ENCODE peak calls at places on chromosomes 7 and 10, in five cellular contexts. W, R, P, I and X are unnamed samples.

GRCh38 chr10:67224553-67224952 is 298.7 kb downstream of the LRRTM3 start:
- DNase-seq in R (no peak), W (no peak), P (no peak), I (no peak), X (no peak)

GRCh38 chr7:50281680-50282445 is 22.7 kb upstream of the IKZF1 start:
- DNase-seq in P (no peak), R (peak; percentile 87), W (no peak), I (no peak), X (no peak)

GRCh38 chr7:2698581-2699288 is 10.7 kb downstream of the AMZ1 start:
- DNase-seq in P (peak; percentile 64), W (peak; percentile 27), I (no peak), R (peak; percentile 98), X (no peak)

GRCh38 chr10:68560916-68561691 is 967 bp downstream of the TET1 start:
- DNase-seq in R (no peak), P (no peak), I (peak; percentile 80), W (no peak), X (no peak)

GRCh38 chr10:88004451-88004850 is 141.0 kb downstream of the PTEN start:
- DNase-seq in I (no peak), W (no peak), P (no peak), R (no peak), X (no peak)

GRCh38 chr10:122494173-122494820 is 32.9 kb downstream of the HTRA1 start:
- DNase-seq in W (no peak), R (no peak), I (no peak), P (no peak), X (no peak)

GRCh38 chr10:54314430-54314829 is 486.6 kb downstream of the PCDH15 start:
- DNase-seq in R (no peak), P (no peak), W (no peak), I (no peak), X (no peak)

GRCh38 chr7:74134117-74134539 is 40.0 kb upstream of the EIF4H start:
- DNase-seq in R (no peak), W (no peak), I (no peak), P (no peak), X (no peak)

GRCh38 chr10:23516530-23516929 is 77.7 kb downstream of the OTUD1 start:
- DNase-seq in I (no peak), P (no peak), R (no peak), W (no peak), X (no peak)

GRCh38 chr10:74194545-74194944 is 43.5 kb downstream of the ADK start:
- DNase-seq in W (no peak), R (no peak), P (peak; percentile 49), I (no peak), X (peak; percentile 12)

DNA sequence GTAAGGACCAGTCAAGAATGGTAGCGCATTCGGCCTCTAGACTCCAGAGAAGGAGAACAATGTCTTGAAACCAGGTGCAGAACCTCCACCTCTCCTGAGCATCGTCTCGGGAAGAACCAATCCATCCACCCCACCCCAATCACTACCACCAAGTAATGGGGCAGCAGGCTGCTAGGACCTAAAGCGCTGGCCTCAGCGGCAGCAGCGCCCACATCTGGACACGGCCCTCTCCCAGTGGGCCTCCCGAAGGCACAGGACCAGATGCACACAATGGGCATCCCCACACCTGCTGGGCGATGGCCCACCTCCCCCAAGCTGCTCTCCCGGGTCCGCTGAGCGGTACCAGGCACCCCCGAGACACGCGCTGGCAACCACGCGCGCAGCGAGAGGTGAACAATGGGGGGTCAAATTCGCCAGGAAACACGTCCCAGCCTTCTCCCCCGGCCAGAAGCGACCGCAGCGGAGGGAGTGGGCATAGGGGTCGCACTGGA is 631 bp downstream of the CTTNBP2 start:
- DNase-seq in R (no peak), P (no peak), W (no peak), I (peak; percentile 74), X (no peak)
- H3K4me3 ChIP-seq in R (no peak overlapping the region), P (no peak overlapping the region), W (no peak overlapping the region), I (peak overlapping the region; percentile 97), X (peak overlapping the region; percentile 70)

DNA sequence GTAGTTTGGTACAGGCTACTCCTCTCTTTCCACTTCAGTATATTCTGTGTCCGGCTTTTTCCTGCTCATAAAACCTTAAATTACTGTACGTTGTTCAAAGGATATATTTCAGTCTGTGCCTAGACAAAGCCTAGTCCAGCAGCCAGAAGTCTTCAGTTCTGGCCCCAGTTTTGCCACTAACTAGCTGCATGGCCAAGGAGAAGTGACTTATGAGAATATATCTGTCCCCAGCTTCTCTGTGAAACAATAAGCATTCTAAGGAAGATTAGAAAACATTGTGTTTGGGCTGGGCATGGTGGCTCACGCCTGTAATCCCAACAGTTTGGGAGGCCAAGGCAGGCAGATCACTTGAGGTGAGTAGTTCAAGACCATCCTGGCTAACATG is 105.0 kb upstream of the HDAC9 start:
- DNase-seq in W (no peak), P (no peak), R (no peak), I (no peak), X (no peak)
- H3K4me3 ChIP-seq in W (no peak overlapping the region), P (no peak overlapping the region), R (no peak overlapping the region), I (no peak overlapping the region), X (no peak overlapping the region)

DNA sequence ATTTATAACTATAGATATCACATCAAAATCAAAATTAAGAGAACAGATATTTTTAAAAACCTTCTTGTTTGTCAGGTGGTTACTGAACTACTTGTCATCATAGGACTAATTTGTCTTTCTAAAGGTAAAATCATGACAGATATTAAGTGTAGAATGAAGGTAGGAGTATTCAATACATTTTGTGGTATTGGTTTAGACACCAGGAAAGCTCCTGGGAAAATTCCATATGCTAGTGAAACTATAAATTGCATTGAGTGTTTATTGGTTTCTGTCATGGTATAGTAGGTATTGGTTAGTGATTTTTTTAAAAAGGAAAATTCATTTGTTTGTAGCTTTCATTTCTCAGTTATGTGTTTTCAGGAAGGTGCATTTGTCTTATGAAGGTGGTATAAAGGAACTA is 132.7 kb downstream of the KCND2 start:
- DNase-seq in R (no peak), W (no peak), I (no peak), P (no peak), X (no peak)
- H3K4me3 ChIP-seq in R (no peak overlapping the region), W (no peak overlapping the region), I (no peak overlapping the region), P (no peak overlapping the region), X (no peak overlapping the region)

GRCh38 chr10:96292971-96293909 is 11.0 kb upstream of the DNTT start:
- DNase-seq in P (no peak), R (peak; percentile 76), W (no peak), I (no peak), X (peak; percentile 62)
- H3K4me3 ChIP-seq in P (no peak overlapping the region), R (no peak overlapping the region), W (no peak overlapping the region), I (no peak overlapping the region), X (no peak overlapping the region)

GRCh38 chr7:28168393-28169158 is 12.0 kb downstream of the JAZF1 start:
- DNase-seq in W (no peak), R (no peak), P (no peak), I (no peak), X (no peak)

GRCh38 chr7:28165971-28166955 is 14.3 kb downstream of the JAZF1 start:
- DNase-seq in W (no peak), P (no peak), I (no peak), R (no peak), X (peak; percentile 72)

GRCh38 chr7:28165221-28165807 is 15.3 kb downstream of the JAZF1 start:
- DNase-seq in I (no peak), P (no peak), W (no peak), R (no peak), X (no peak)

GRCh38 chr7:28169166-28169713 is 11.4 kb downstream of the JAZF1 start:
- DNase-seq in P (no peak), W (no peak), I (no peak), R (no peak), X (no peak)

GRCh38 chr7:28166982-28167715 is 13.4 kb downstream of the JAZF1 start:
- DNase-seq in P (no peak), I (no peak), W (no peak), R (no peak), X (no peak)
- H3K4me3 ChIP-seq in P (no peak overlapping the region), I (no peak overlapping the region), W (no peak overlapping the region), R (no peak overlapping the region), X (no peak overlapping the region)

DNA sequence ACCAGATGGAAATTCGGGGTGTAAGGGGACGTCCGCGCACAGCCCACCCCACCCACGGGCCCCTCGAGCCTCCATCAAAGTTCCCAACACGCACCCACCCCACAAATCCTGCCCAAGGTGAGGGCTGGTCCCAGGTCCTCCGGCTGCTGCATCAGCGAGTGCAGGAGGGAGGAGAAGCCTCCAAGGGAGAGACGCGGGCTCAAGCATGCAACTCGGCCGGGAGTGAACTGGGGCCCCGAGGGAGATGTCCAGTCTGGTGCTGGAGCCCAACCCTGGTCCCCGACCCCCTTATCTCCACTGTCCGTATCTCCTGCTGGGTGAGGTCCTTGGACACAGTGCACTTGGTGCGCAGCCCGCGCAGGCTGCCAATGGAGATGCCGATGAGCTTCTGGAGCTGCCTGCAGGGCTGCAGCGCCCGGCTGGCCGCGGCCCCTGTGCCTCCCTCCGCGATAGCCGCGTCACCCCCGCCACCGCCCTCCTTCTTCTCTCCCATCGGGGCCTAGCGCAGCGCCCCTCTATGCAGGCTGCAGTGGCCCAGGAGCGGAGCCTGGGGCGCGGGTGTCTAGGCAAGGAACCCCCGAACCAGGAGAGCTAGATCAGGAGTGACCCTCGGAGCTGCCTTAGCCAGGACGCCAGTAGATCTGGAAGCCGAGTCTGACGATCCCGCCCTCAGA is 489.2 kb downstream of the ZNF33B start:
- DNase-seq in R (no peak), I (peak; percentile 85), W (no peak), P (no peak), X (peak; percentile 32)
- H3K4me3 ChIP-seq in R (no peak overlapping the region), I (no peak overlapping the region), W (no peak overlapping the region), P (no peak overlapping the region), X (no peak overlapping the region)

GRCh38 chr7:45921699-45922519 is 837 bp upstream of the IGFBP3 start:
- DNase-seq in I (peak; percentile 85), R (peak; percentile 44), W (no peak), P (peak; percentile 28), X (peak; percentile 89)

GRCh38 chr7:45919947-45920542 is 1.0 kb downstream of the IGFBP3 start:
- DNase-seq in P (no peak), R (no peak), I (no peak), W (no peak), X (peak; percentile 26)

GRCh38 chr7:45921381-45921698 is 268 bp upstream of the IGFBP3 start:
- DNase-seq in R (no peak), P (no peak), I (peak; percentile 77), W (no peak), X (no peak)

GRCh38 chr7:45919231-45919825 is 1.7 kb downstream of the IGFBP3 start:
- DNase-seq in I (no peak), W (no peak), P (no peak), R (no peak), X (peak; percentile 18)

DNA sequence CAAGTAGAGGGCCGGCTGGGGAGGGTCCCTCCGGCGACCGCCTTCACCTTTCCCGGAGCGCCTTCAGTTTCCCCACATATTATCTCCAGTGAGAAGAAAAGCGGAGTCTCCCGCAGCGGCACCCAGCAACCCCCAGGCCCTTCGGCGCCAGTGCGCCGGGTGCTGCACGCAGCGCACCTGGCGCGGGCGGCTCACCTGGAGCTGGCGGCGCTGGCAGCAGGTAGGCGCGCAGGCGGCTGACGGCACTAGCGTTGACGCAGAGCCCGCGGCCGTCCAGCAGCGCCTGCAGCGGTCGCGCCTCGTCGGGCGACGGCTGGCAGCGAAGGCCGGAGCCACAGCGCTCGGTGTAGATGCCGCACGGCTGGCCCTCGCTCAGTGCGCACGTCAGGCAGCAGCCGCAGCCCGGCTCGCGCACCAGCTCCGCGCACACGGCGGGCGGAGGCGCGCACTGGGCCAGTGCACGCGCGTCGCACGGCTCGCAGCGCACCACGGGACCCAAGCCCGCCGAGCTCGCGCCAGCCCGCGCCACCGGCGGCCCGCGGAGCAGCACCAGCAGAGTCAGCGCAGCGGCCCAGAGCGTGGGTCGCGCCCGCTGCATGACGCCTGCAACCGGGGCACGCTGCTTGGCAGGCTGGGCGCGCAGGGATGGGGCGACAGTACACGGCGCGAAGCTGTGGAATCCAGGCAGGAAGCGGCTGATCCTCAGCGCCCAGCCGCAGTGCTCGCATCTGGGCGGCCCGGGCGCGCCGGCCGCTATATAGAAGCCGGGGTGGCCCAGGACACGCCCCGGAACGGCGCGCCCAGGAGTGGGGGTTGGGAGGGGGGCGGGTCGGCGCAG is at the start of gene IGFBP3:
- DNase-seq in P (peak; percentile 48), R (peak; percentile 48), I (peak; percentile 88), W (no peak), X (peak; percentile 91)
- H3K4me3 ChIP-seq in P (peak within 1 kb of the TSS; percentile 15), R (peak within 1 kb of the TSS; percentile 31), I (peak within 1 kb of the TSS; percentile 70), W (no peak within 1 kb of the TSS), X (peak within 1 kb of the TSS; percentile 86)

GRCh38 chr7:104106106-104106505 is 101.7 kb downstream of the ORC5 start:
- DNase-seq in P (no peak), I (no peak), W (no peak), R (no peak), X (peak; percentile 14)
- H3K4me3 ChIP-seq in P (no peak overlapping the region), I (no peak overlapping the region), W (no peak overlapping the region), R (no peak overlapping the region), X (no peak overlapping the region)